ENCODE peak calls at places on chromosomes 7 and 10, in eight cellular contexts. T is pons, Z is WTC11, M is GM03348, X is heart right ventricle, S is GM23338, R is RWPE2, P is EH. V is an unnamed sample.

GRCh38 chr7:23246540-23246939 is at the start of gene GPNMB:
- DNase-seq in T (peak), Z (no peak), M (peak), X (peak), S (peak), R (no peak), P (peak), V (no peak)

GRCh38 chr10:6722616-6723004 is 142.5 kb upstream of the PRKCQ start:
- DNase-seq in T (no peak), Z (no peak), M (peak), X (no peak), S (no peak), R (no peak), P (peak), V (no peak)

GRCh38 chr10:65518379-65518778 is 1407.5 kb upstream of the LRRTM3 start:
- DNase-seq in T (no peak), Z (no peak), M (no peak), X (no peak), S (no peak), R (no peak), P (no peak), V (no peak)

GRCh38 chr10:103855852-103856496 is 598 bp upstream of the SH3PXD2A start:
- DNase-seq in T (no peak), Z (no peak), M (no peak), X (no peak), S (peak), R (peak), P (no peak), V (no peak)

GRCh38 chr10:59908808-59909143 is 2.4 kb upstream of the CCDC6 start:
- DNase-seq in T (no peak), Z (no peak), M (no peak), X (no peak), S (no peak), R (no peak), P (no peak), V (no peak)

GRCh38 chr7:131047651-131048304 is 279.9 kb upstream of the MKLN1 start:
- DNase-seq in T (no peak), Z (no peak), M (no peak), X (no peak), S (no peak), R (no peak), P (no peak), V (no peak)

GRCh38 chr10:947881-948280 is 16.4 kb upstream of the LARP4B start:
- DNase-seq in T (no peak), Z (no peak), M (no peak), X (no peak), S (no peak), R (no peak), P (no peak), V (no peak)

GRCh38 chr10:11213156-11213555 is 195.5 kb downstream of the CELF2 start:
- DNase-seq in T (no peak), Z (no peak), M (no peak), X (no peak), S (no peak), R (no peak), P (no peak), V (no peak)

GRCh38 chr7:114759347-114760062 is 162.4 kb upstream of the MDFIC start:
- DNase-seq in T (no peak), Z (no peak), M (no peak), X (no peak), S (no peak), R (no peak), P (no peak), V (peak)

GRCh38 chr7:115724400-115725056 is 306.0 kb downstream of the TFEC start:
- DNase-seq in T (no peak), Z (no peak), M (no peak), X (no peak), S (no peak), R (no peak), P (no peak), V (peak)

GRCh38 chr7:133344275-133344674 is 91.4 kb downstream of the EXOC4 start:
- DNase-seq in T (no peak), Z (no peak), M (peak), X (no peak), S (peak), R (no peak), P (peak), V (no peak)

GRCh38 chr10:60977161-60978128 is 33.5 kb upstream of the RHOBTB1 start:
- DNase-seq in T (no peak), Z (no peak), M (no peak), X (no peak), S (no peak), R (no peak), P (no peak), V (peak)

GRCh38 chr10:74032900-74033655 is 35.2 kb downstream of the VCL start:
- DNase-seq in T (no peak), Z (no peak), M (no peak), X (no peak), S (no peak), R (no peak), P (no peak), V (no peak)

GRCh38 chr7:125670926-125671572 is 741.4 kb upstream of the POT1 start:
- DNase-seq in T (peak), Z (no peak), M (peak), X (no peak), S (peak), R (no peak), P (no peak), V (no peak)

GRCh38 chr10:58319599-58319998 is 15.2 kb upstream of the UBE2D1 start:
- DNase-seq in T (peak), Z (no peak), M (no peak), X (no peak), S (no peak), R (no peak), P (peak), V (no peak)

GRCh38 chr10:102812213-102812876 is 24.9 kb downstream of the CYP17A1 start:
- DNase-seq in T (peak), Z (no peak), M (no peak), X (no peak), S (no peak), R (no peak), P (peak), V (no peak)

GRCh38 chr7:132854238-132854637 is 227.7 kb downstream of the CHCHD3 start:
- DNase-seq in T (no peak), Z (no peak), M (no peak), X (no peak), S (no peak), R (no peak), P (peak), V (no peak)

GRCh38 chr7:135390829-135391228 is 119.1 kb downstream of the CNOT4 start:
- DNase-seq in T (no peak), Z (no peak), M (no peak), X (no peak), S (no peak), R (no peak), P (no peak), V (peak)

GRCh38 chr10:91163269-91163708 is 57.2 kb upstream of the PCGF5 start:
- DNase-seq in T (peak), Z (peak), M (peak), X (peak), S (peak), R (peak), P (peak), V (peak)

GRCh38 chr10:86178401-86179142 is 188.0 kb downstream of the GRID1 start:
- DNase-seq in T (peak), Z (peak), M (peak), X (no peak), S (peak), R (no peak), P (peak), V (peak)

GRCh38 chr7:3592438-3593134 is 291.5 kb downstream of the SDK1 start:
- DNase-seq in T (no peak), Z (no peak), M (no peak), X (no peak), S (no peak), R (no peak), P (no peak), V (peak)

GRCh38 chr10:128927821-128928220 is 539.2 kb upstream of the MGMT start:
- DNase-seq in T (no peak), Z (peak), M (no peak), X (peak), S (no peak), R (no peak), P (no peak), V (no peak)

GRCh38 chr10:23331567-23332290 is 12.9 kb downstream of the C10orf67 start:
- DNase-seq in T (no peak), Z (no peak), M (peak), X (no peak), S (no peak), R (no peak), P (peak), V (no peak)

GRCh38 chr10:97690138-97690537 is 3.1 kb upstream of the AVPI1 start:
- DNase-seq in T (no peak), Z (no peak), M (no peak), X (no peak), S (no peak), R (no peak), P (no peak), V (no peak)

GRCh38 chr10:131485732-131486131 is 174.2 kb upstream of the TCERG1L start:
- DNase-seq in T (no peak), Z (no peak), M (no peak), X (no peak), S (no peak), R (no peak), P (no peak), V (no peak)